ENCODE peak calls at places on chromosomes 3 and 15, in eight cellular contexts. One of them, this sample, is unnamed. For H3K9me3, the result is how much of the 10 kb centered on the place peaks cover.

GRCh38 chr3:10474847-10475246 is 30.5 kb downstream of the ATP2B2 start:
- DNase-seq in right cardiac atrium: no peak
- DNase-seq in AG04450: no peak
- DNase-seq in adrenal gland: no peak
- DNase-seq in CD8-positive, alpha-beta memory T cell: no peak
- DNase-seq in tibial artery: no peak
- DNase-seq in Caco-2: no peak
- DNase-seq in transverse colon: no peak
- DNase-seq in this sample: no peak

GRCh38 chr15:79003301-79003700 is 58.5 kb upstream of the CTSH start:
- DNase-seq in right cardiac atrium: no peak
- DNase-seq in AG04450: no peak
- DNase-seq in adrenal gland: no peak
- DNase-seq in CD8-positive, alpha-beta memory T cell: no peak
- DNase-seq in tibial artery: no peak
- DNase-seq in Caco-2: no peak
- DNase-seq in transverse colon: no peak
- DNase-seq in this sample: no peak

GRCh38 chr15:66883322-66883911 is 181.4 kb downstream of the SMAD6 start:
- DNase-seq in right cardiac atrium: peak
- DNase-seq in AG04450: peak
- DNase-seq in adrenal gland: peak
- DNase-seq in CD8-positive, alpha-beta memory T cell: no peak
- DNase-seq in tibial artery: peak
- DNase-seq in Caco-2: peak
- DNase-seq in transverse colon: peak
- DNase-seq in this sample: no peak

GRCh38 chr3:43998374-43998840 is 243.3 kb upstream of the TOPAZ1 start:
- DNase-seq in right cardiac atrium: no peak
- DNase-seq in AG04450: no peak
- DNase-seq in adrenal gland: no peak
- DNase-seq in CD8-positive, alpha-beta memory T cell: no peak
- DNase-seq in tibial artery: no peak
- DNase-seq in Caco-2: no peak
- DNase-seq in transverse colon: no peak
- DNase-seq in this sample: no peak

GRCh38 chr3:62376906-62377865 is 3.8 kb upstream of the FEZF2 start:
- DNase-seq in right cardiac atrium: no peak
- DNase-seq in AG04450: no peak
- DNase-seq in adrenal gland: no peak
- DNase-seq in CD8-positive, alpha-beta memory T cell: no peak
- DNase-seq in tibial artery: no peak
- DNase-seq in Caco-2: no peak
- DNase-seq in transverse colon: no peak
- DNase-seq in this sample: no peak

GRCh38 chr3:145865329-145865904 is 295.6 kb downstream of the PLOD2 start:
- DNase-seq in right cardiac atrium: no peak
- DNase-seq in AG04450: no peak
- DNase-seq in adrenal gland: peak
- DNase-seq in CD8-positive, alpha-beta memory T cell: no peak
- DNase-seq in tibial artery: no peak
- DNase-seq in Caco-2: no peak
- DNase-seq in transverse colon: no peak
- DNase-seq in this sample: no peak

GRCh38 chr15:97566957-97567356 is 393.5 kb upstream of the ARRDC4 start:
- DNase-seq in right cardiac atrium: no peak
- DNase-seq in AG04450: no peak
- DNase-seq in adrenal gland: no peak
- DNase-seq in CD8-positive, alpha-beta memory T cell: no peak
- DNase-seq in tibial artery: no peak
- DNase-seq in Caco-2: no peak
- DNase-seq in transverse colon: no peak
- DNase-seq in this sample: no peak

GRCh38 chr3:40690696-40691597 is 166.2 kb downstream of the ZNF621 start:
- DNase-seq in right cardiac atrium: peak
- DNase-seq in AG04450: no peak
- DNase-seq in adrenal gland: peak
- DNase-seq in CD8-positive, alpha-beta memory T cell: no peak
- DNase-seq in tibial artery: peak
- DNase-seq in Caco-2: no peak
- DNase-seq in transverse colon: peak
- DNase-seq in this sample: no peak

GRCh38 chr3:172065967-172066762 is 26.8 kb downstream of the FNDC3B start:
- DNase-seq in right cardiac atrium: no peak
- DNase-seq in AG04450: no peak
- DNase-seq in adrenal gland: no peak
- DNase-seq in CD8-positive, alpha-beta memory T cell: no peak
- DNase-seq in tibial artery: no peak
- DNase-seq in Caco-2: no peak
- DNase-seq in transverse colon: no peak
- DNase-seq in this sample: no peak

GRCh38 chr3:184003187-184003967 is 14.3 kb downstream of the ABCC5 start:
- DNase-seq in right cardiac atrium: no peak
- DNase-seq in AG04450: peak
- DNase-seq in adrenal gland: no peak
- DNase-seq in CD8-positive, alpha-beta memory T cell: no peak
- DNase-seq in tibial artery: no peak
- DNase-seq in Caco-2: no peak
- DNase-seq in transverse colon: no peak
- DNase-seq in this sample: no peak

GRCh38 chr3:35659808-35660207 is 20.5 kb downstream of the ARPP21 start:
- DNase-seq in right cardiac atrium: no peak
- DNase-seq in AG04450: no peak
- DNase-seq in adrenal gland: no peak
- DNase-seq in CD8-positive, alpha-beta memory T cell: no peak
- DNase-seq in tibial artery: no peak
- DNase-seq in Caco-2: peak
- DNase-seq in transverse colon: peak
- DNase-seq in this sample: no peak

GRCh38 chr15:47725924-47726323 is 8.6 kb downstream of the SEMA6D start:
- DNase-seq in right cardiac atrium: peak
- DNase-seq in AG04450: no peak
- DNase-seq in adrenal gland: no peak
- DNase-seq in CD8-positive, alpha-beta memory T cell: no peak
- DNase-seq in tibial artery: no peak
- DNase-seq in Caco-2: no peak
- DNase-seq in transverse colon: no peak
- DNase-seq in this sample: no peak

GRCh38 chr3:65400893-65401292 is 637.8 kb downstream of the MAGI1 start:
- DNase-seq in right cardiac atrium: no peak
- DNase-seq in AG04450: no peak
- DNase-seq in adrenal gland: no peak
- DNase-seq in CD8-positive, alpha-beta memory T cell: no peak
- DNase-seq in tibial artery: no peak
- DNase-seq in Caco-2: no peak
- DNase-seq in transverse colon: no peak
- DNase-seq in this sample: no peak

GRCh38 chr3:39379778-39380155 is 3.4 kb upstream of the SLC25A38 start:
- DNase-seq in right cardiac atrium: no peak
- DNase-seq in AG04450: no peak
- DNase-seq in adrenal gland: no peak
- DNase-seq in CD8-positive, alpha-beta memory T cell: no peak
- DNase-seq in tibial artery: no peak
- DNase-seq in Caco-2: no peak
- DNase-seq in transverse colon: no peak
- DNase-seq in this sample: no peak

GRCh38 chr15:55530861-55531313 is 22.9 kb upstream of the DNAAF4 start:
- DNase-seq in right cardiac atrium: no peak
- DNase-seq in AG04450: peak
- DNase-seq in adrenal gland: no peak
- DNase-seq in CD8-positive, alpha-beta memory T cell: no peak
- DNase-seq in tibial artery: no peak
- DNase-seq in Caco-2: no peak
- DNase-seq in transverse colon: no peak
- DNase-seq in this sample: no peak

GRCh38 chr3:152232001-152232400 is 36.7 kb upstream of the MBNL1 start:
- DNase-seq in right cardiac atrium: no peak
- DNase-seq in AG04450: no peak
- DNase-seq in adrenal gland: no peak
- DNase-seq in CD8-positive, alpha-beta memory T cell: no peak
- DNase-seq in tibial artery: no peak
- DNase-seq in Caco-2: no peak
- DNase-seq in transverse colon: no peak
- DNase-seq in this sample: no peak

GRCh38 chr15:29921130-29921601 is 98.9 kb upstream of the TJP1 start:
- DNase-seq in right cardiac atrium: no peak
- DNase-seq in AG04450: no peak
- DNase-seq in adrenal gland: no peak
- DNase-seq in CD8-positive, alpha-beta memory T cell: no peak
- DNase-seq in tibial artery: no peak
- DNase-seq in Caco-2: peak
- DNase-seq in transverse colon: no peak
- DNase-seq in this sample: no peak

GRCh38 chr3:45683417-45684326 is 5.5 kb upstream of the SACM1L start:
- DNase-seq in right cardiac atrium: no peak
- DNase-seq in AG04450: no peak
- DNase-seq in adrenal gland: no peak
- DNase-seq in CD8-positive, alpha-beta memory T cell: no peak
- DNase-seq in tibial artery: no peak
- DNase-seq in Caco-2: no peak
- DNase-seq in transverse colon: no peak
- DNase-seq in this sample: no peak

GRCh38 chr3:169662215-169663070 is 1.1 kb downstream of the MECOM start:
- DNase-seq in right cardiac atrium: peak
- DNase-seq in AG04450: no peak
- DNase-seq in adrenal gland: peak
- DNase-seq in CD8-positive, alpha-beta memory T cell: no peak
- DNase-seq in tibial artery: peak
- DNase-seq in Caco-2: peak
- DNase-seq in transverse colon: peak
- DNase-seq in this sample: peak

GRCh38 chr3:65751123-65751700 is 287.5 kb downstream of the MAGI1 start:
- DNase-seq in right cardiac atrium: no peak
- DNase-seq in AG04450: no peak
- DNase-seq in adrenal gland: peak
- DNase-seq in CD8-positive, alpha-beta memory T cell: no peak
- DNase-seq in tibial artery: no peak
- DNase-seq in Caco-2: peak
- DNase-seq in transverse colon: peak
- DNase-seq in this sample: no peak

GRCh38 chr3:110711851-110712396 is 359.7 kb upstream of the NECTIN3 start:
- DNase-seq in right cardiac atrium: no peak
- DNase-seq in AG04450: no peak
- DNase-seq in adrenal gland: no peak
- DNase-seq in CD8-positive, alpha-beta memory T cell: no peak
- DNase-seq in tibial artery: no peak
- DNase-seq in Caco-2: no peak
- DNase-seq in transverse colon: no peak
- DNase-seq in this sample: no peak

GRCh38 chr15:96293446-96293845 is 37.1 kb upstream of the NR2F2 start:
- DNase-seq in right cardiac atrium: no peak
- DNase-seq in AG04450: no peak
- DNase-seq in adrenal gland: no peak
- DNase-seq in CD8-positive, alpha-beta memory T cell: no peak
- DNase-seq in tibial artery: no peak
- DNase-seq in Caco-2: no peak
- DNase-seq in transverse colon: no peak
- DNase-seq in this sample: no peak
- H3K9me3 ChIP-seq in right cardiac atrium: under half
- H3K9me3 ChIP-seq in AG04450: under half
- H3K9me3 ChIP-seq in adrenal gland: under half
- H3K9me3 ChIP-seq in CD8-positive, alpha-beta memory T cell: under half
- H3K9me3 ChIP-seq in tibial artery: under half
- H3K9me3 ChIP-seq in Caco-2: under half
- H3K9me3 ChIP-seq in transverse colon: under half
- H3K9me3 ChIP-seq in this sample: under half

DNA sequence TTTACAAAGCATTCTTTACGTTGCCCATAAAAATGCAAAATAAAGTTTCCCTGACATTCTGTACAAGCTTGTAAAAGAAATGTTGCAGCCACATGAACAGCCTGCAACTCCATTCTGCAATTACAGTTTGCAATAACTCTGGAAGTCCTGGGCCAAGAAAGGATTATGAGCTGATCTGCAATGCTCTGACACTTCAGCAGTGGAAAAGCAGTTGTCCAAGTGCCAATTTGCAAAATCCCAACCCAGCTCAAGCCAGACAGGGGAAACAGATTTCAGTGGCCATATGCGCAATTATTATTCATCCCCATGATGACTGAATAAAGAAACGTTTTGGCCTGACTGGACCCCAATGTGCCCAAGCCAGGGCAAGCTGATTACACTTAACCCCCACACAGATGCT is 322.1 kb downstream of the MEX3B start:
- DNase-seq in right cardiac atrium: no peak
- DNase-seq in AG04450: no peak
- DNase-seq in adrenal gland: no peak
- DNase-seq in CD8-positive, alpha-beta memory T cell: no peak
- DNase-seq in tibial artery: no peak
- DNase-seq in Caco-2: no peak
- DNase-seq in transverse colon: no peak
- DNase-seq in this sample: no peak
- H3K9me3 ChIP-seq in right cardiac atrium: under half
- H3K9me3 ChIP-seq in AG04450: under half
- H3K9me3 ChIP-seq in adrenal gland: under half
- H3K9me3 ChIP-seq in CD8-positive, alpha-beta memory T cell: under half
- H3K9me3 ChIP-seq in tibial artery: under half
- H3K9me3 ChIP-seq in Caco-2: under half
- H3K9me3 ChIP-seq in transverse colon: under half
- H3K9me3 ChIP-seq in this sample: under half

GRCh38 chr15:87498545-87498944 is 758.0 kb downstream of the NTRK3 start:
- DNase-seq in right cardiac atrium: no peak
- DNase-seq in AG04450: peak
- DNase-seq in adrenal gland: no peak
- DNase-seq in CD8-positive, alpha-beta memory T cell: no peak
- DNase-seq in tibial artery: no peak
- DNase-seq in Caco-2: no peak
- DNase-seq in transverse colon: no peak
- DNase-seq in this sample: no peak

GRCh38 chr15:87496795-87497194 is 759.7 kb downstream of the NTRK3 start:
- DNase-seq in right cardiac atrium: no peak
- DNase-seq in AG04450: no peak
- DNase-seq in adrenal gland: no peak
- DNase-seq in CD8-positive, alpha-beta memory T cell: no peak
- DNase-seq in tibial artery: no peak
- DNase-seq in Caco-2: no peak
- DNase-seq in transverse colon: no peak
- DNase-seq in this sample: no peak

GRCh38 chr15:87508086-87508485 is 748.5 kb downstream of the NTRK3 start:
- DNase-seq in right cardiac atrium: no peak
- DNase-seq in AG04450: no peak
- DNase-seq in adrenal gland: no peak
- DNase-seq in CD8-positive, alpha-beta memory T cell: no peak
- DNase-seq in tibial artery: no peak
- DNase-seq in Caco-2: no peak
- DNase-seq in transverse colon: no peak
- DNase-seq in this sample: no peak

GRCh38 chr15:87500240-87500639 is 756.3 kb downstream of the NTRK3 start:
- DNase-seq in right cardiac atrium: no peak
- DNase-seq in AG04450: no peak
- DNase-seq in adrenal gland: no peak
- DNase-seq in CD8-positive, alpha-beta memory T cell: no peak
- DNase-seq in tibial artery: no peak
- DNase-seq in Caco-2: no peak
- DNase-seq in transverse colon: no peak
- DNase-seq in this sample: no peak

GRCh38 chr15:87502173-87502572 is 754.4 kb downstream of the NTRK3 start:
- DNase-seq in right cardiac atrium: no peak
- DNase-seq in AG04450: no peak
- DNase-seq in adrenal gland: no peak
- DNase-seq in CD8-positive, alpha-beta memory T cell: no peak
- DNase-seq in tibial artery: no peak
- DNase-seq in Caco-2: no peak
- DNase-seq in transverse colon: no peak
- DNase-seq in this sample: no peak
- H3K9me3 ChIP-seq in right cardiac atrium: under half
- H3K9me3 ChIP-seq in AG04450: under half
- H3K9me3 ChIP-seq in adrenal gland: under half
- H3K9me3 ChIP-seq in CD8-positive, alpha-beta memory T cell: under half
- H3K9me3 ChIP-seq in tibial artery: under half
- H3K9me3 ChIP-seq in Caco-2: under half
- H3K9me3 ChIP-seq in transverse colon: under half
- H3K9me3 ChIP-seq in this sample: under half

GRCh38 chr15:95150466-95150865 is 919.1 kb downstream of the MCTP2 start:
- DNase-seq in right cardiac atrium: no peak
- DNase-seq in AG04450: no peak
- DNase-seq in adrenal gland: no peak
- DNase-seq in CD8-positive, alpha-beta memory T cell: no peak
- DNase-seq in tibial artery: no peak
- DNase-seq in Caco-2: no peak
- DNase-seq in transverse colon: no peak
- DNase-seq in this sample: no peak
- H3K9me3 ChIP-seq in right cardiac atrium: under half
- H3K9me3 ChIP-seq in AG04450: under half
- H3K9me3 ChIP-seq in adrenal gland: under half
- H3K9me3 ChIP-seq in CD8-positive, alpha-beta memory T cell: under half
- H3K9me3 ChIP-seq in tibial artery: under half
- H3K9me3 ChIP-seq in Caco-2: under half
- H3K9me3 ChIP-seq in transverse colon: under half
- H3K9me3 ChIP-seq in this sample: under half